ENCODE peak calls at places on chromosomes 5 and 9, in six cellular contexts. One of them, this sample, is unnamed.

GRCh38 chr9:89770779-89771178 is 166.0 kb downstream of the GADD45G start:
- DNase-seq in CD4-positive, CD25-positive, alpha-beta regulatory T cell: no peak
- DNase-seq in pancreas: no peak
- DNase-seq in AG08396: no peak
- DNase-seq in C1 segment of cervical spinal cord: no peak
- DNase-seq in stimulated activated CD8-positive, alpha-beta memory T cell treated with anti-CD3 and anti-CD28 coated beads, Interleukin-12 subunit alpha, Interleukin-12 subunit beta, amount 100 ng/mL, for 4 hours: no peak
- DNase-seq in this sample: no peak

GRCh38 chr5:115351356-115352195 is 55.1 kb upstream of the CCDC112 start:
- DNase-seq in C1 segment of cervical spinal cord: no peak
- DNase-seq in CD4-positive, CD25-positive, alpha-beta regulatory T cell: no peak
- DNase-seq in AG08396: peak; percentile 17
- DNase-seq in stimulated activated CD8-positive, alpha-beta memory T cell treated with anti-CD3 and anti-CD28 coated beads, Interleukin-12 subunit alpha, Interleukin-12 subunit beta, amount 100 ng/mL, for 4 hours: no peak
- DNase-seq in pancreas: no peak
- DNase-seq in this sample: no peak

GRCh38 chr5:144276034-144276822 is 105.6 kb downstream of the KCTD16 start:
- DNase-seq in C1 segment of cervical spinal cord: no peak
- DNase-seq in stimulated activated CD8-positive, alpha-beta memory T cell treated with anti-CD3 and anti-CD28 coated beads, Interleukin-12 subunit alpha, Interleukin-12 subunit beta, amount 100 ng/mL, for 4 hours: no peak
- DNase-seq in pancreas: no peak
- DNase-seq in AG08396: peak; percentile 4
- DNase-seq in CD4-positive, CD25-positive, alpha-beta regulatory T cell: no peak
- DNase-seq in this sample: no peak

GRCh38 chr9:123640792-123641222 is 284.8 kb downstream of the CRB2 start:
- DNase-seq in pancreas: no peak
- DNase-seq in AG08396: no peak
- DNase-seq in CD4-positive, CD25-positive, alpha-beta regulatory T cell: no peak
- DNase-seq in C1 segment of cervical spinal cord: no peak
- DNase-seq in stimulated activated CD8-positive, alpha-beta memory T cell treated with anti-CD3 and anti-CD28 coated beads, Interleukin-12 subunit alpha, Interleukin-12 subunit beta, amount 100 ng/mL, for 4 hours: no peak
- DNase-seq in this sample: no peak

GRCh38 chr9:122036988-122037387 is 56.1 kb downstream of the TTLL11 start:
- DNase-seq in pancreas: no peak
- DNase-seq in AG08396: peak; percentile 31
- DNase-seq in CD4-positive, CD25-positive, alpha-beta regulatory T cell: no peak
- DNase-seq in stimulated activated CD8-positive, alpha-beta memory T cell treated with anti-CD3 and anti-CD28 coated beads, Interleukin-12 subunit alpha, Interleukin-12 subunit beta, amount 100 ng/mL, for 4 hours: no peak
- DNase-seq in C1 segment of cervical spinal cord: no peak
- DNase-seq in this sample: no peak

GRCh38 chr9:90631964-90632363 is 10.7 kb downstream of the DIRAS2 start:
- DNase-seq in CD4-positive, CD25-positive, alpha-beta regulatory T cell: no peak
- DNase-seq in stimulated activated CD8-positive, alpha-beta memory T cell treated with anti-CD3 and anti-CD28 coated beads, Interleukin-12 subunit alpha, Interleukin-12 subunit beta, amount 100 ng/mL, for 4 hours: no peak
- DNase-seq in pancreas: no peak
- DNase-seq in C1 segment of cervical spinal cord: no peak
- DNase-seq in AG08396: no peak
- DNase-seq in this sample: no peak

GRCh38 chr5:176677209-176677931 is 30.1 kb downstream of the TSPAN17 start:
- DNase-seq in CD4-positive, CD25-positive, alpha-beta regulatory T cell: no peak
- DNase-seq in AG08396: no peak
- DNase-seq in stimulated activated CD8-positive, alpha-beta memory T cell treated with anti-CD3 and anti-CD28 coated beads, Interleukin-12 subunit alpha, Interleukin-12 subunit beta, amount 100 ng/mL, for 4 hours: no peak
- DNase-seq in pancreas: no peak
- DNase-seq in C1 segment of cervical spinal cord: peak; percentile 5
- DNase-seq in this sample: no peak

GRCh38 chr5:91712718-91713117 is 329.6 kb upstream of the ARRDC3 start:
- DNase-seq in AG08396: no peak
- DNase-seq in CD4-positive, CD25-positive, alpha-beta regulatory T cell: no peak
- DNase-seq in stimulated activated CD8-positive, alpha-beta memory T cell treated with anti-CD3 and anti-CD28 coated beads, Interleukin-12 subunit alpha, Interleukin-12 subunit beta, amount 100 ng/mL, for 4 hours: no peak
- DNase-seq in pancreas: no peak
- DNase-seq in C1 segment of cervical spinal cord: no peak
- DNase-seq in this sample: no peak

GRCh38 chr9:4831944-4832343 is 39.2 kb downstream of the RCL1 start:
- DNase-seq in pancreas: no peak
- DNase-seq in CD4-positive, CD25-positive, alpha-beta regulatory T cell: no peak
- DNase-seq in AG08396: no peak
- DNase-seq in stimulated activated CD8-positive, alpha-beta memory T cell treated with anti-CD3 and anti-CD28 coated beads, Interleukin-12 subunit alpha, Interleukin-12 subunit beta, amount 100 ng/mL, for 4 hours: no peak
- DNase-seq in C1 segment of cervical spinal cord: no peak
- DNase-seq in this sample: no peak

GRCh38 chr5:17374973-17375844 is 122.8 kb upstream of the TAF11L2 start:
- DNase-seq in CD4-positive, CD25-positive, alpha-beta regulatory T cell: no peak
- DNase-seq in AG08396: no peak
- DNase-seq in C1 segment of cervical spinal cord: no peak
- DNase-seq in pancreas: no peak
- DNase-seq in stimulated activated CD8-positive, alpha-beta memory T cell treated with anti-CD3 and anti-CD28 coated beads, Interleukin-12 subunit alpha, Interleukin-12 subunit beta, amount 100 ng/mL, for 4 hours: no peak
- DNase-seq in this sample: no peak

GRCh38 chr9:114031948-114032688 is 46.0 kb downstream of the AMBP start:
- DNase-seq in pancreas: no peak
- DNase-seq in CD4-positive, CD25-positive, alpha-beta regulatory T cell: no peak
- DNase-seq in AG08396: no peak
- DNase-seq in C1 segment of cervical spinal cord: no peak
- DNase-seq in stimulated activated CD8-positive, alpha-beta memory T cell treated with anti-CD3 and anti-CD28 coated beads, Interleukin-12 subunit alpha, Interleukin-12 subunit beta, amount 100 ng/mL, for 4 hours: no peak
- DNase-seq in this sample: no peak

GRCh38 chr5:168667301-168667859 is 88.2 kb upstream of the PANK3 start:
- DNase-seq in CD4-positive, CD25-positive, alpha-beta regulatory T cell: no peak
- DNase-seq in AG08396: no peak
- DNase-seq in stimulated activated CD8-positive, alpha-beta memory T cell treated with anti-CD3 and anti-CD28 coated beads, Interleukin-12 subunit alpha, Interleukin-12 subunit beta, amount 100 ng/mL, for 4 hours: no peak
- DNase-seq in C1 segment of cervical spinal cord: no peak
- DNase-seq in pancreas: no peak
- DNase-seq in this sample: peak; percentile 75

GRCh38 chr5:77339491-77339890 is 129.0 kb downstream of the PDE8B start:
- DNase-seq in CD4-positive, CD25-positive, alpha-beta regulatory T cell: no peak
- DNase-seq in stimulated activated CD8-positive, alpha-beta memory T cell treated with anti-CD3 and anti-CD28 coated beads, Interleukin-12 subunit alpha, Interleukin-12 subunit beta, amount 100 ng/mL, for 4 hours: no peak
- DNase-seq in C1 segment of cervical spinal cord: no peak
- DNase-seq in AG08396: no peak
- DNase-seq in pancreas: no peak
- DNase-seq in this sample: no peak

GRCh38 chr9:116482740-116483139 is 204.4 kb upstream of the TRIM32 start:
- DNase-seq in CD4-positive, CD25-positive, alpha-beta regulatory T cell: no peak
- DNase-seq in pancreas: no peak
- DNase-seq in stimulated activated CD8-positive, alpha-beta memory T cell treated with anti-CD3 and anti-CD28 coated beads, Interleukin-12 subunit alpha, Interleukin-12 subunit beta, amount 100 ng/mL, for 4 hours: no peak
- DNase-seq in C1 segment of cervical spinal cord: peak; percentile 29
- DNase-seq in AG08396: no peak
- DNase-seq in this sample: no peak

GRCh38 chr5:65483474-65484346 is 2.0 kb upstream of the ADAMTS6 start:
- DNase-seq in pancreas: no peak
- DNase-seq in CD4-positive, CD25-positive, alpha-beta regulatory T cell: peak; percentile 51
- DNase-seq in stimulated activated CD8-positive, alpha-beta memory T cell treated with anti-CD3 and anti-CD28 coated beads, Interleukin-12 subunit alpha, Interleukin-12 subunit beta, amount 100 ng/mL, for 4 hours: no peak
- DNase-seq in AG08396: peak; percentile 44
- DNase-seq in C1 segment of cervical spinal cord: no peak
- DNase-seq in this sample: no peak

GRCh38 chr5:61298580-61298979 is 33.5 kb upstream of the ZSWIM6 start:
- DNase-seq in pancreas: no peak
- DNase-seq in CD4-positive, CD25-positive, alpha-beta regulatory T cell: no peak
- DNase-seq in stimulated activated CD8-positive, alpha-beta memory T cell treated with anti-CD3 and anti-CD28 coated beads, Interleukin-12 subunit alpha, Interleukin-12 subunit beta, amount 100 ng/mL, for 4 hours: no peak
- DNase-seq in AG08396: no peak
- DNase-seq in C1 segment of cervical spinal cord: no peak
- DNase-seq in this sample: no peak

GRCh38 chr5:41156739-41157138 is 56.6 kb downstream of the C6 start:
- DNase-seq in stimulated activated CD8-positive, alpha-beta memory T cell treated with anti-CD3 and anti-CD28 coated beads, Interleukin-12 subunit alpha, Interleukin-12 subunit beta, amount 100 ng/mL, for 4 hours: no peak
- DNase-seq in C1 segment of cervical spinal cord: no peak
- DNase-seq in CD4-positive, CD25-positive, alpha-beta regulatory T cell: no peak
- DNase-seq in pancreas: no peak
- DNase-seq in AG08396: peak; percentile 7
- DNase-seq in this sample: no peak

GRCh38 chr5:9025942-9026341 is 519.9 kb downstream of the SEMA5A start:
- DNase-seq in C1 segment of cervical spinal cord: no peak
- DNase-seq in pancreas: no peak
- DNase-seq in CD4-positive, CD25-positive, alpha-beta regulatory T cell: no peak
- DNase-seq in AG08396: no peak
- DNase-seq in stimulated activated CD8-positive, alpha-beta memory T cell treated with anti-CD3 and anti-CD28 coated beads, Interleukin-12 subunit alpha, Interleukin-12 subunit beta, amount 100 ng/mL, for 4 hours: no peak
- DNase-seq in this sample: no peak

GRCh38 chr5:131634996-131635754 is at the start of gene RAPGEF6:
- DNase-seq in C1 segment of cervical spinal cord: peak; percentile 97
- DNase-seq in pancreas: peak; percentile 97
- DNase-seq in stimulated activated CD8-positive, alpha-beta memory T cell treated with anti-CD3 and anti-CD28 coated beads, Interleukin-12 subunit alpha, Interleukin-12 subunit beta, amount 100 ng/mL, for 4 hours: peak; percentile 88
- DNase-seq in CD4-positive, CD25-positive, alpha-beta regulatory T cell: peak; percentile 98
- DNase-seq in AG08396: peak; percentile 93
- DNase-seq in this sample: peak; percentile 97

GRCh38 chr9:38344566-38345324 is 47.8 kb upstream of the ALDH1B1 start:
- DNase-seq in AG08396: no peak
- DNase-seq in pancreas: no peak
- DNase-seq in C1 segment of cervical spinal cord: no peak
- DNase-seq in stimulated activated CD8-positive, alpha-beta memory T cell treated with anti-CD3 and anti-CD28 coated beads, Interleukin-12 subunit alpha, Interleukin-12 subunit beta, amount 100 ng/mL, for 4 hours: no peak
- DNase-seq in CD4-positive, CD25-positive, alpha-beta regulatory T cell: no peak
- DNase-seq in this sample: no peak

GRCh38 chr5:173629628-173630027 is 13.2 kb upstream of the BOD1 start:
- DNase-seq in CD4-positive, CD25-positive, alpha-beta regulatory T cell: no peak
- DNase-seq in pancreas: no peak
- DNase-seq in AG08396: no peak
- DNase-seq in C1 segment of cervical spinal cord: no peak
- DNase-seq in stimulated activated CD8-positive, alpha-beta memory T cell treated with anti-CD3 and anti-CD28 coated beads, Interleukin-12 subunit alpha, Interleukin-12 subunit beta, amount 100 ng/mL, for 4 hours: no peak
- DNase-seq in this sample: no peak

GRCh38 chr5:437281-437771 is 5.7 kb upstream of the EXOC3 start:
- DNase-seq in AG08396: no peak
- DNase-seq in pancreas: no peak
- DNase-seq in C1 segment of cervical spinal cord: no peak
- DNase-seq in CD4-positive, CD25-positive, alpha-beta regulatory T cell: no peak
- DNase-seq in stimulated activated CD8-positive, alpha-beta memory T cell treated with anti-CD3 and anti-CD28 coated beads, Interleukin-12 subunit alpha, Interleukin-12 subunit beta, amount 100 ng/mL, for 4 hours: no peak
- DNase-seq in this sample: peak; percentile 44

GRCh38 chr9:120571443-120572257 is 8.3 kb downstream of the CDK5RAP2 start:
- DNase-seq in stimulated activated CD8-positive, alpha-beta memory T cell treated with anti-CD3 and anti-CD28 coated beads, Interleukin-12 subunit alpha, Interleukin-12 subunit beta, amount 100 ng/mL, for 4 hours: no peak
- DNase-seq in CD4-positive, CD25-positive, alpha-beta regulatory T cell: no peak
- DNase-seq in AG08396: peak; percentile 94
- DNase-seq in C1 segment of cervical spinal cord: peak; percentile 72
- DNase-seq in pancreas: peak; percentile 80
- DNase-seq in this sample: no peak

GRCh38 chr9:92668746-92669526 is 995 bp downstream of the IPPK start:
- DNase-seq in C1 segment of cervical spinal cord: no peak
- DNase-seq in CD4-positive, CD25-positive, alpha-beta regulatory T cell: peak; percentile 18
- DNase-seq in stimulated activated CD8-positive, alpha-beta memory T cell treated with anti-CD3 and anti-CD28 coated beads, Interleukin-12 subunit alpha, Interleukin-12 subunit beta, amount 100 ng/mL, for 4 hours: peak; percentile 41
- DNase-seq in AG08396: peak; percentile 89
- DNase-seq in pancreas: no peak
- DNase-seq in this sample: peak; percentile 40

GRCh38 chr5:138824924-138825863 is 49.9 kb downstream of the LRRTM2 start:
- DNase-seq in C1 segment of cervical spinal cord: no peak
- DNase-seq in CD4-positive, CD25-positive, alpha-beta regulatory T cell: peak; percentile 23
- DNase-seq in AG08396: no peak
- DNase-seq in pancreas: no peak
- DNase-seq in stimulated activated CD8-positive, alpha-beta memory T cell treated with anti-CD3 and anti-CD28 coated beads, Interleukin-12 subunit alpha, Interleukin-12 subunit beta, amount 100 ng/mL, for 4 hours: no peak
- DNase-seq in this sample: no peak

GRCh38 chr5:79486116-79486515 is 27.8 kb downstream of the HOMER1 start:
- DNase-seq in stimulated activated CD8-positive, alpha-beta memory T cell treated with anti-CD3 and anti-CD28 coated beads, Interleukin-12 subunit alpha, Interleukin-12 subunit beta, amount 100 ng/mL, for 4 hours: no peak
- DNase-seq in pancreas: no peak
- DNase-seq in C1 segment of cervical spinal cord: no peak
- DNase-seq in CD4-positive, CD25-positive, alpha-beta regulatory T cell: no peak
- DNase-seq in AG08396: no peak
- DNase-seq in this sample: no peak

GRCh38 chr9:16139781-16140180 is 586.9 kb downstream of the CCDC171 start:
- DNase-seq in stimulated activated CD8-positive, alpha-beta memory T cell treated with anti-CD3 and anti-CD28 coated beads, Interleukin-12 subunit alpha, Interleukin-12 subunit beta, amount 100 ng/mL, for 4 hours: no peak
- DNase-seq in pancreas: no peak
- DNase-seq in CD4-positive, CD25-positive, alpha-beta regulatory T cell: no peak
- DNase-seq in AG08396: no peak
- DNase-seq in C1 segment of cervical spinal cord: no peak
- DNase-seq in this sample: no peak

GRCh38 chr5:138275379-138275782 is 960 bp upstream of the GFRA3 start:
- DNase-seq in stimulated activated CD8-positive, alpha-beta memory T cell treated with anti-CD3 and anti-CD28 coated beads, Interleukin-12 subunit alpha, Interleukin-12 subunit beta, amount 100 ng/mL, for 4 hours: no peak
- DNase-seq in C1 segment of cervical spinal cord: no peak
- DNase-seq in pancreas: no peak
- DNase-seq in CD4-positive, CD25-positive, alpha-beta regulatory T cell: no peak
- DNase-seq in AG08396: no peak
- DNase-seq in this sample: no peak

GRCh38 chr9:105150991-105151685 is 93.3 kb upstream of the SLC44A1 start:
- DNase-seq in C1 segment of cervical spinal cord: no peak
- DNase-seq in CD4-positive, CD25-positive, alpha-beta regulatory T cell: no peak
- DNase-seq in stimulated activated CD8-positive, alpha-beta memory T cell treated with anti-CD3 and anti-CD28 coated beads, Interleukin-12 subunit alpha, Interleukin-12 subunit beta, amount 100 ng/mL, for 4 hours: no peak
- DNase-seq in AG08396: no peak
- DNase-seq in pancreas: no peak
- DNase-seq in this sample: no peak

GRCh38 chr9:105725370-105725769 is 31.0 kb downstream of the TMEM38B start:
- DNase-seq in pancreas: no peak
- DNase-seq in C1 segment of cervical spinal cord: no peak
- DNase-seq in stimulated activated CD8-positive, alpha-beta memory T cell treated with anti-CD3 and anti-CD28 coated beads, Interleukin-12 subunit alpha, Interleukin-12 subunit beta, amount 100 ng/mL, for 4 hours: no peak
- DNase-seq in AG08396: no peak
- DNase-seq in CD4-positive, CD25-positive, alpha-beta regulatory T cell: no peak
- DNase-seq in this sample: no peak

GRCh38 chr5:3361811-3362605 is 233.6 kb upstream of the IRX1 start:
- DNase-seq in pancreas: no peak
- DNase-seq in CD4-positive, CD25-positive, alpha-beta regulatory T cell: no peak
- DNase-seq in stimulated activated CD8-positive, alpha-beta memory T cell treated with anti-CD3 and anti-CD28 coated beads, Interleukin-12 subunit alpha, Interleukin-12 subunit beta, amount 100 ng/mL, for 4 hours: no peak
- DNase-seq in C1 segment of cervical spinal cord: no peak
- DNase-seq in AG08396: no peak
- DNase-seq in this sample: no peak

GRCh38 chr9:130003943-130004552 is 38.9 kb downstream of the FNBP1 start:
- DNase-seq in AG08396: no peak
- DNase-seq in CD4-positive, CD25-positive, alpha-beta regulatory T cell: no peak
- DNase-seq in C1 segment of cervical spinal cord: no peak
- DNase-seq in pancreas: no peak
- DNase-seq in stimulated activated CD8-positive, alpha-beta memory T cell treated with anti-CD3 and anti-CD28 coated beads, Interleukin-12 subunit alpha, Interleukin-12 subunit beta, amount 100 ng/mL, for 4 hours: no peak
- DNase-seq in this sample: peak; percentile 73

GRCh38 chr9:93665128-93665565 is 88.8 kb downstream of the PHF2 start:
- DNase-seq in CD4-positive, CD25-positive, alpha-beta regulatory T cell: no peak
- DNase-seq in stimulated activated CD8-positive, alpha-beta memory T cell treated with anti-CD3 and anti-CD28 coated beads, Interleukin-12 subunit alpha, Interleukin-12 subunit beta, amount 100 ng/mL, for 4 hours: no peak
- DNase-seq in AG08396: no peak
- DNase-seq in C1 segment of cervical spinal cord: no peak
- DNase-seq in pancreas: no peak
- DNase-seq in this sample: no peak

GRCh38 chr9:68794898-68795297 is 89.9 kb downstream of the PIP5K1B start:
- DNase-seq in CD4-positive, CD25-positive, alpha-beta regulatory T cell: no peak
- DNase-seq in pancreas: no peak
- DNase-seq in stimulated activated CD8-positive, alpha-beta memory T cell treated with anti-CD3 and anti-CD28 coated beads, Interleukin-12 subunit alpha, Interleukin-12 subunit beta, amount 100 ng/mL, for 4 hours: no peak
- DNase-seq in AG08396: no peak
- DNase-seq in C1 segment of cervical spinal cord: no peak
- DNase-seq in this sample: no peak

GRCh38 chr5:73256462-73257260 is 83.7 kb downstream of the TMEM174 start:
- DNase-seq in stimulated activated CD8-positive, alpha-beta memory T cell treated with anti-CD3 and anti-CD28 coated beads, Interleukin-12 subunit alpha, Interleukin-12 subunit beta, amount 100 ng/mL, for 4 hours: no peak
- DNase-seq in C1 segment of cervical spinal cord: no peak
- DNase-seq in CD4-positive, CD25-positive, alpha-beta regulatory T cell: no peak
- DNase-seq in pancreas: no peak
- DNase-seq in AG08396: no peak
- DNase-seq in this sample: no peak